ENCODE peak calls at places on chromosomes 12 and 14, in four cellular contexts. One of them, this sample, is unnamed.

GRCh38 chr12:6963016-6963731 is 7.3 kb downstream of the PHB2 start:
- DNase-seq in mammary epithelial cell: peak; percentile 87
- DNase-seq in IMR-90: no peak
- DNase-seq in PC-3: no peak
- DNase-seq in this sample: no peak

GRCh38 chr12:110846615-110847566 is at the start of gene CCDC63:
- DNase-seq in mammary epithelial cell: no peak
- DNase-seq in PC-3: peak; percentile 62
- DNase-seq in IMR-90: no peak
- DNase-seq in this sample: peak; percentile 41

GRCh38 chr12:25264015-25264582 is 13.4 kb upstream of the KRAS start:
- DNase-seq in mammary epithelial cell: no peak
- DNase-seq in IMR-90: no peak
- DNase-seq in PC-3: no peak
- DNase-seq in this sample: no peak

GRCh38 chr14:31326111-31326510 is 94.2 kb downstream of the HEATR5A start:
- DNase-seq in PC-3: peak; percentile 62
- DNase-seq in IMR-90: peak; percentile 39
- DNase-seq in mammary epithelial cell: peak; percentile 9
- DNase-seq in this sample: peak; percentile 16

GRCh38 chr12:132167610-132168310 is 23.5 kb downstream of the NOC4L start:
- DNase-seq in PC-3: no peak
- DNase-seq in mammary epithelial cell: no peak
- DNase-seq in IMR-90: no peak
- DNase-seq in this sample: no peak

GRCh38 chr14:22386924-22387775 is 201.9 kb downstream of the DAD1 start:
- DNase-seq in PC-3: peak; percentile 88
- DNase-seq in mammary epithelial cell: peak; percentile 39
- DNase-seq in IMR-90: peak; percentile 72
- DNase-seq in this sample: peak; percentile 77

GRCh38 chr14:59101441-59101840 is 87.0 kb upstream of the DAAM1 start:
- DNase-seq in PC-3: no peak
- DNase-seq in mammary epithelial cell: no peak
- DNase-seq in IMR-90: peak; percentile 47
- DNase-seq in this sample: no peak

GRCh38 chr14:53954551-53955233 is 1.9 kb downstream of the BMP4 start:
- DNase-seq in mammary epithelial cell: peak; percentile 19
- DNase-seq in IMR-90: peak; percentile 36
- DNase-seq in PC-3: peak; percentile 44
- DNase-seq in this sample: peak; percentile 45

GRCh38 chr14:24139272-24139934 is 2.0 kb downstream of the EMC9 start:
- DNase-seq in IMR-90: no peak
- DNase-seq in mammary epithelial cell: no peak
- DNase-seq in PC-3: peak; percentile 35
- DNase-seq in this sample: no peak

GRCh38 chr14:88106377-88106776 is 101.4 kb downstream of the GPR65 start:
- DNase-seq in PC-3: no peak
- DNase-seq in mammary epithelial cell: no peak
- DNase-seq in IMR-90: no peak
- DNase-seq in this sample: no peak

GRCh38 chr12:61412209-61412608 is 848.0 kb upstream of the USP15 start:
- DNase-seq in IMR-90: no peak
- DNase-seq in PC-3: peak; percentile 45
- DNase-seq in mammary epithelial cell: peak; percentile 9
- DNase-seq in this sample: no peak

GRCh38 chr14:101628471-101628966 is 67.2 kb downstream of the DIO3 start:
- DNase-seq in PC-3: peak; percentile 82
- DNase-seq in mammary epithelial cell: peak; percentile 67
- DNase-seq in IMR-90: peak; percentile 36
- DNase-seq in this sample: peak; percentile 54

GRCh38 chr12:132841151-132841550 is 12.5 kb upstream of the GOLGA3 start:
- DNase-seq in mammary epithelial cell: no peak
- DNase-seq in PC-3: no peak
- DNase-seq in IMR-90: no peak
- DNase-seq in this sample: no peak

GRCh38 chr14:103312006-103312635 is 21.9 kb upstream of the EIF5 start:
- DNase-seq in mammary epithelial cell: no peak
- DNase-seq in IMR-90: no peak
- DNase-seq in PC-3: no peak
- DNase-seq in this sample: no peak

GRCh38 chr12:49793620-49794019 is 34.6 kb downstream of the NCKAP5L start:
- DNase-seq in PC-3: no peak
- DNase-seq in IMR-90: no peak
- DNase-seq in mammary epithelial cell: no peak
- DNase-seq in this sample: no peak

GRCh38 chr12:110883251-110883650 is 36.5 kb downstream of the CCDC63 start:
- DNase-seq in mammary epithelial cell: no peak
- DNase-seq in IMR-90: no peak
- DNase-seq in PC-3: no peak
- DNase-seq in this sample: no peak

GRCh38 chr14:65229431-65230286 is 127.3 kb upstream of the MAX start:
- DNase-seq in mammary epithelial cell: peak; percentile 41
- DNase-seq in PC-3: no peak
- DNase-seq in IMR-90: no peak
- DNase-seq in this sample: peak; percentile 64

GRCh38 chr14:58947816-58948440 is 240.5 kb upstream of the DAAM1 start:
- DNase-seq in IMR-90: no peak
- DNase-seq in mammary epithelial cell: no peak
- DNase-seq in PC-3: peak; percentile 40
- DNase-seq in this sample: peak; percentile 24

GRCh38 chr14:63357841-63358240 is 39.1 kb upstream of the GPHB5 start:
- DNase-seq in IMR-90: no peak
- DNase-seq in mammary epithelial cell: no peak
- DNase-seq in PC-3: no peak
- DNase-seq in this sample: no peak

GRCh38 chr14:96038920-96039632 is at the start of gene C14orf132:
- DNase-seq in mammary epithelial cell: peak; percentile 40
- DNase-seq in IMR-90: peak; percentile 48
- DNase-seq in PC-3: no peak
- DNase-seq in this sample: peak; percentile 55

GRCh38 chr12:107847430-107847829 is 72.9 kb downstream of the ASCL4 start:
- DNase-seq in IMR-90: no peak
- DNase-seq in mammary epithelial cell: no peak
- DNase-seq in PC-3: no peak
- DNase-seq in this sample: peak; percentile 6

GRCh38 chr14:94373708-94374107 is 14.7 kb downstream of the SERPINA1 start:
- DNase-seq in IMR-90: peak; percentile 97
- DNase-seq in mammary epithelial cell: peak; percentile 98
- DNase-seq in PC-3: peak; percentile 73
- DNase-seq in this sample: peak; percentile 99

GRCh38 chr12:13472690-13473089 is 276.2 kb downstream of the EMP1 start:
- DNase-seq in IMR-90: peak; percentile 3
- DNase-seq in PC-3: peak; percentile 41
- DNase-seq in mammary epithelial cell: peak; percentile 9
- DNase-seq in this sample: no peak

GRCh38 chr12:5518584-5519365 is 86.9 kb downstream of the NTF3 start:
- DNase-seq in IMR-90: no peak
- DNase-seq in PC-3: no peak
- DNase-seq in mammary epithelial cell: no peak
- DNase-seq in this sample: no peak

GRCh38 chr12:65019696-65020095 is 101.4 kb downstream of the WIF1 start:
- DNase-seq in IMR-90: no peak
- DNase-seq in PC-3: no peak
- DNase-seq in mammary epithelial cell: no peak
- DNase-seq in this sample: no peak

GRCh38 chr12:65016881-65017650 is 104.0 kb downstream of the WIF1 start:
- DNase-seq in IMR-90: no peak
- DNase-seq in mammary epithelial cell: no peak
- DNase-seq in PC-3: no peak
- DNase-seq in this sample: no peak

GRCh38 chr12:65010437-65010836 is 110.7 kb downstream of the WIF1 start:
- DNase-seq in PC-3: peak; percentile 14
- DNase-seq in IMR-90: no peak
- DNase-seq in mammary epithelial cell: no peak
- DNase-seq in this sample: no peak

GRCh38 chr12:65014504-65015271 is 106.4 kb downstream of the WIF1 start:
- DNase-seq in IMR-90: no peak
- DNase-seq in mammary epithelial cell: no peak
- DNase-seq in PC-3: no peak
- DNase-seq in this sample: no peak

DNA sequence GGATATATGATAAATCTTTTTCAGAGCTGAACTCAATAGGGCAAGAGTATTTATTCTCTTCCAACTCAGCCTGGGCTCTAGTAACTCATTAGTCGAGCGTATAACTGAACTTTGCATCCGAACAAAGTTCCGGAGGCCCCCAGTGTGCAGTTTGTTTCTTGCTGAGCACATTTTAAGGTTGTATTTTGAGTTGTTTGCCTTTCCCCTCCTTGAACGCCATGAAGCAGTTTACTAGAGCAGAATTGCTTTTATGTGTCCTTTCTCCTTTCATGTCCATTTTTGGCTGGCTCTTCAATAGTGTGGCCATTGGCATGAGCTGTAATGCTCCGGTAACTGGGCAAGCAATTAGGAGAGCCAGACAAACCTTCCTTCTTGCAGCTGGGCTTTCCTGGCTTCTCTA is 105.3 kb downstream of the WIF1 start:
- DNase-seq in IMR-90: no peak
- DNase-seq in PC-3: no peak
- DNase-seq in mammary epithelial cell: no peak
- DNase-seq in this sample: no peak
- H3K4me3 ChIP-seq in IMR-90: no peak overlapping the region
- H3K4me3 ChIP-seq in PC-3: no peak overlapping the region
- H3K4me3 ChIP-seq in mammary epithelial cell: no peak overlapping the region
- H3K4me3 ChIP-seq in this sample: no peak overlapping the region

GRCh38 chr12:53383258-53383657 is 3.3 kb downstream of the SP1 start:
- DNase-seq in mammary epithelial cell: no peak
- DNase-seq in PC-3: peak; percentile 25
- DNase-seq in IMR-90: no peak
- DNase-seq in this sample: no peak
- H3K9ac ChIP-seq in mammary epithelial cell: peak overlapping the region; percentile 7
- H3K9ac ChIP-seq in PC-3: no peak overlapping the region
- H3K9ac ChIP-seq in IMR-90: no peak overlapping the region
- H3K9ac ChIP-seq in this sample: no peak overlapping the region

DNA sequence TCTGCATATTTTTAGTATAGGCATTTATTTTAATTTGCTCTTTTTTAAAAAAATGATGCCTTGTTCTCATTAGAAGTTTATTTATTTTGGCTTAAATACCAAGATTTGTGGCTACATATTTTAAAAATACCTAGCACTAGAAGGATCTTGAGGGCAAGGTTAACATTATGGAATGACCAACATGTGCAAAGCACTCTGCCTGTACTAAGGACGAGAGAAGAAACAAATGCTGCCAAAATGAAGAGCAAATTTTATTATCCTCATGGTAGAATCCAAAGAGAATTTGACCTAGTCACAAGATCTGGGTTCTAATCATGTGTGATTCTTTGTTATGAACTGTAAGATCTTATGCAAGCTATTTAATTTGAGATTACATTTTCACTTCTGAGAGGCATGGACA is 2.8 kb downstream of the CAND1 start:
- DNase-seq in mammary epithelial cell: no peak
- DNase-seq in PC-3: no peak
- DNase-seq in IMR-90: peak; percentile 51
- DNase-seq in this sample: peak; percentile 46
- H3K4me1 ChIP-seq in mammary epithelial cell: peaks cover 31% of the 10 kb centered on the region
- H3K4me1 ChIP-seq in PC-3: peaks cover 44% of the 10 kb centered on the region
- H3K4me1 ChIP-seq in IMR-90: peaks cover 13% of the 10 kb centered on the region
- H3K4me1 ChIP-seq in this sample: peaks cover 6% of the 10 kb centered on the region

DNA sequence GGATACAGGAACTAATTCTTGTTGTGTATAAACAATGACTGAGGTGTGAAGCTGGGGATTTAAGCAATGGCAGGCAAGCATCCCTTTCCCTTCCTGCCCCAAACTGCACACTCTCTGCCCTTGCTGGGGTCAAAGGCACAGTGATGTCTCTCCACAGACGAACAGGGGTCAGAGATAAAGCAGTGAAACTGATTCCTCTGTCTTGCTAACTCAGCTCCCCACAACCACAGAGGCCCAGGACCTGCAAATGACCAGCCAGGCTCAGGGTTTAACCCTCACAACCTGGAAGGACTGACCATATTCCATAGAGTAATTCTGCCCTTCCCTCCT is 67.2 kb downstream of the CCDC88C start:
- DNase-seq in IMR-90: no peak
- DNase-seq in mammary epithelial cell: no peak
- DNase-seq in PC-3: no peak
- DNase-seq in this sample: no peak
- H3K4me3 ChIP-seq in IMR-90: no peak overlapping the region
- H3K4me3 ChIP-seq in mammary epithelial cell: no peak overlapping the region
- H3K4me3 ChIP-seq in PC-3: no peak overlapping the region
- H3K4me3 ChIP-seq in this sample: no peak overlapping the region

DNA sequence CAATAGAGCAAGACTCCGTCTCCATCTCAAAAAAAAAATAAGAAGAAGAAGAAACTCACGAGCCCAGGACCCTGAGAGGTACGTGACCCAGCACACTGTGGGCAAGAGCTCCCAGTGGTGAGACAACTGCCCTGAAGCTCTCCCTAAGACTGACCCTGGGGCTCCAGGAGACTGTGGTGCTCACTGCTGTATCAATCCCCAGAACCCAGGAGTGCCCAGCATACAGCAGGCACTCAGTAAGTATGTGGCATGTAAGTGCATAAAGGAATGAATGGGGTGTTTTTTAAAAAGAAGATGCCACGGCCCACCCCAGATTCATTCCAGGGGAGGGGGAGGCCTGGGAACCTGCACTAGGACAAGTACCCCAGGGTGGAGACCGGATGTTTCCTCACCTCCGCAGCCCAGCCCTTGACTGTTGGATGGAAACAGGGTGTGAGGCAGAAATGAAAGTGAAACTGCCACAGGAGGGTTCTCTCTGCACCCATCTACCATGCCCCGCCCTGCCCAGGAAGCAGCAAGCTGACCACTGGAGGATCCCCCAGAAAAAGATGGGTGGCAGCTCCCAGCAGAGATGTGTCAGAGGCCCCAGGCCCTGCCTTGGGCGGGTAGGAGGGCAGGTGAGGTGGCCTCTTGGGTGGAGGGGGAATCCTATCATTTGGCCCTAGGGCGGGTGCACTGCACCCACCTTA is 12.2 kb downstream of the ITPK1 start:
- DNase-seq in PC-3: no peak
- DNase-seq in IMR-90: no peak
- DNase-seq in mammary epithelial cell: peak; percentile 35
- DNase-seq in this sample: peak; percentile 20
- H3K9ac ChIP-seq in PC-3: no peak overlapping the region
- H3K9ac ChIP-seq in IMR-90: no peak overlapping the region
- H3K9ac ChIP-seq in mammary epithelial cell: no peak overlapping the region
- H3K9ac ChIP-seq in this sample: no peak overlapping the region

DNA sequence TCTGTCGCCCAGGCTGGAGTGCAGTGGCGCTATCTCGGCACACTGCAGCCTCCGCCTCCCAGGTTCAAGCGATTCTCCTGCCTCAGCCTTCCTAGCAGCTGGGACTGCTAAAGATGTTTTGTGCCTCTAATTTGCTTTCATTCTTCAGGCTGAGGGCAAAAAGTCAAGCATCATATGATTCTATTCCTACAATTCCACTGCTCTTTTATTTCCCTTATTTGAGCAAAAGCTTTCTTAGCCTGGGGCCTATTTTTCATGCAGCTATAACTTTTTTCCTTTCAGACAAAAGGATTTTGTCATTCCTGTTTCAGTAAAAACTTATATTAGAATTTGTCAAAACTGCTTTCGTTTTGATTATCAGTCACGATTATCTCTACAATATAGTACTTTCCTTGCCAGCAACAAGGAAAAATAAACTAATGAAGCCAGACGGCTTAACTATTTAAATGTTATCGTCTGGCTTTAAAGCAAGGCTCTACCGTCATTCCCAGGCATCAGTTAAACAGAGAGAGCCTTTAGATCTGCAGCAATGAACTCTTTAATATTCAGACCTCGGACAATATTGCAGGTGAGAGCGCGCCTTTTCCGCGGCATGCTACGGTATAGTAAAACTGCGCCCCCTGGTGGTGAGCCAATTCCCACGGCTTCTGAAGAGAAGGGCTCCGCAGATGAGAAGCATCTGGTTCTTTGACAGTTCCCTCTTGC is 1.4 kb upstream of the SLC2A13 start:
- DNase-seq in IMR-90: peak; percentile 79
- DNase-seq in PC-3: peak; percentile 90
- DNase-seq in mammary epithelial cell: peak; percentile 67
- DNase-seq in this sample: peak; percentile 91
- H3K4me1 ChIP-seq in IMR-90: peaks cover 3% of the 10 kb centered on the region
- H3K4me1 ChIP-seq in PC-3: peaks cover 4% of the 10 kb centered on the region
- H3K4me1 ChIP-seq in mammary epithelial cell: peaks cover 18% of the 10 kb centered on the region
- H3K4me1 ChIP-seq in this sample: no peaks in the 10 kb centered on the region